ENCODE peak calls at places on chromosomes 1 and 21, in eight cellular contexts. M is thoracic aorta, V is fibroblast of lung, D is psoas muscle, Z is PC-9, G is H1, B is AG04450, U is ascending aorta. K is an unnamed sample.

GRCh38 chr1:160738266-160738665 is 781 bp upstream of the SLAMF7 start:
- DNase-seq in M (no peak), V (no peak), D (no peak), Z (no peak), G (no peak), B (no peak), U (no peak), K (no peak)

GRCh38 chr1:230191079-230191478 is 124.0 kb downstream of the GALNT2 start:
- DNase-seq in M (peak; percentile 55), V (peak; percentile 87), D (peak; percentile 66), Z (no peak), G (no peak), B (no peak), U (peak; percentile 91), K (no peak)

GRCh38 chr1:214426420-214426812 is 125.0 kb downstream of the PTPN14 start:
- DNase-seq in M (no peak), V (no peak), D (no peak), Z (no peak), G (no peak), B (no peak), U (no peak), K (no peak)

GRCh38 chr1:64675718-64676345 is 69.0 kb upstream of the RAVER2 start:
- DNase-seq in M (no peak), V (peak; percentile 61), D (no peak), Z (no peak), G (no peak), B (no peak), U (no peak), K (peak; percentile 20)

GRCh38 chr1:115677172-115677542 is 35.4 kb downstream of the VANGL1 start:
- DNase-seq in M (no peak), V (no peak), D (no peak), Z (peak; percentile 69), G (no peak), B (no peak), U (no peak), K (no peak)

GRCh38 chr1:59233444-59233843 is 63.5 kb upstream of the FGGY start:
- DNase-seq in M (no peak), V (no peak), D (no peak), Z (no peak), G (no peak), B (no peak), U (no peak), K (no peak)

GRCh38 chr1:177921590-177921989 is 48.3 kb downstream of the SEC16B start:
- DNase-seq in M (no peak), V (no peak), D (no peak), Z (no peak), G (no peak), B (no peak), U (no peak), K (no peak)

GRCh38 chr1:25091671-25092070 is 140.6 kb downstream of the SYF2 start:
- DNase-seq in M (no peak), V (no peak), D (no peak), Z (no peak), G (no peak), B (no peak), U (no peak), K (no peak)

GRCh38 chr1:54683453-54683852 is 32.2 kb upstream of the TTC4 start:
- DNase-seq in M (no peak), V (no peak), D (no peak), Z (no peak), G (no peak), B (no peak), U (no peak), K (no peak)

GRCh38 chr1:27348861-27349783 is 7.3 kb downstream of the SYTL1 start:
- DNase-seq in M (no peak), V (no peak), D (no peak), Z (peak; percentile 50), G (peak; percentile 86), B (no peak), U (no peak), K (no peak)

GRCh38 chr1:118322369-118322768 is 137.3 kb upstream of the SPAG17 start:
- DNase-seq in M (no peak), V (no peak), D (no peak), Z (no peak), G (no peak), B (no peak), U (no peak), K (no peak)

GRCh38 chr1:198352975-198353695 is 187.3 kb downstream of the ATP6V1G3 start:
- DNase-seq in M (no peak), V (no peak), D (no peak), Z (no peak), G (no peak), B (no peak), U (no peak), K (no peak)

GRCh38 chr1:212514056-212514614 is 81.4 kb downstream of the NENF start:
- DNase-seq in M (peak; percentile 18), V (peak; percentile 29), D (peak; percentile 61), Z (peak; percentile 96), G (peak; percentile 70), B (no peak), U (peak; percentile 77), K (no peak)

GRCh38 chr1:151547119-151547899 is 7.2 kb downstream of the TUFT1 start:
- DNase-seq in M (no peak), V (peak; percentile 80), D (peak; percentile 65), Z (peak; percentile 99), G (peak; percentile 59), B (peak; percentile 88), U (peak; percentile 90), K (no peak)

GRCh38 chr21:41167348-41168342 is at the start of gene BACE2:
- DNase-seq in M (no peak), V (peak; percentile 75), D (peak; percentile 85), Z (peak; percentile 39), G (peak; percentile 84), B (peak; percentile 21), U (peak; percentile 91), K (no peak)

GRCh38 chr21:34202553-34203332 is 129.4 kb downstream of the MRPS6 start:
- DNase-seq in M (no peak), V (peak; percentile 25), D (peak; percentile 70), Z (no peak), G (peak; percentile 76), B (no peak), U (peak; percentile 73), K (no peak)

GRCh38 chr1:29124366-29125236 is 898 bp upstream of the TMEM200B start:
- DNase-seq in M (no peak), V (peak; percentile 78), D (peak; percentile 86), Z (no peak), G (peak; percentile 93), B (peak; percentile 37), U (peak; percentile 92), K (no peak)

GRCh38 chr1:34693081-34693480 is 61.8 kb upstream of the GJB5 start:
- DNase-seq in M (no peak), V (no peak), D (no peak), Z (no peak), G (peak; percentile 28), B (no peak), U (no peak), K (no peak)

GRCh38 chr1:34701326-34702129 is 53.3 kb upstream of the GJB5 start:
- DNase-seq in M (no peak), V (no peak), D (no peak), Z (no peak), G (no peak), B (no peak), U (no peak), K (no peak)

GRCh38 chr1:34694383-34694782 is 60.5 kb upstream of the GJB5 start:
- DNase-seq in M (no peak), V (no peak), D (no peak), Z (no peak), G (no peak), B (no peak), U (no peak), K (no peak)

GRCh38 chr1:34695580-34695979 is 59.3 kb upstream of the GJB5 start:
- DNase-seq in M (no peak), V (no peak), D (no peak), Z (no peak), G (no peak), B (no peak), U (peak; percentile 38), K (no peak)

DNA sequence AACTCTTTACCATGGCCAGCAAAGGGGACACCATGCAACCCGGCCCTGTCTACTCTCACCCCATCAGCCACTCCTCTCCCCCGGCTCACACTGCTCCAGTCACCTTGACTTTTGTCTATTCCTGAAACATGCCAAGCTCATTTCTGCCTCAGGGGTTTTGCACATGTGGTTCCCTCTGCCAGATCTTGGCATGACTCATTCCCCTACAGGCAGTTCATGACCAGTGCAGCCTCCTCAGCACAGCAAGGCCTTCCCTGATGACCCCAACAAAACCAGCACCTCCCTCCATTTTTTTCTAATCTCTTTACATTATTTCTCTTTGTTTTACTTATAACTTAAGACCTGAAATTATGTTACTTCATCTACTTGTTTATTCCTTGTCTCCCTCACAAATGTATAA is 58.6 kb upstream of the GJB5 start:
- DNase-seq in M (no peak), V (no peak), D (no peak), Z (no peak), G (no peak), B (no peak), U (no peak), K (no peak)
- TF ChIP-seq CTCF in M (no peak), V (no peak), D (no peak), Z (peak; percentile 20), G (peak; percentile 20), B (peak; percentile 7), U (no peak), K (no peak)

GRCh38 chr1:247043406-247043805 is 35.2 kb downstream of the ZNF670 start:
- DNase-seq in M (no peak), V (no peak), D (no peak), Z (no peak), G (no peak), B (no peak), U (no peak), K (no peak)
- H3K9me3 ChIP-seq in M (peaks cover 43% of the 10 kb centered on the region), V (no peaks in the 10 kb centered on the region), D (peaks cover 25% of the 10 kb centered on the region), Z (peaks cover 21% of the 10 kb centered on the region), G (peaks cover 75% of the 10 kb centered on the region), B (peaks cover 36% of the 10 kb centered on the region), U (peaks cover 99% of the 10 kb centered on the region), K (peaks cover 82% of the 10 kb centered on the region)

DNA sequence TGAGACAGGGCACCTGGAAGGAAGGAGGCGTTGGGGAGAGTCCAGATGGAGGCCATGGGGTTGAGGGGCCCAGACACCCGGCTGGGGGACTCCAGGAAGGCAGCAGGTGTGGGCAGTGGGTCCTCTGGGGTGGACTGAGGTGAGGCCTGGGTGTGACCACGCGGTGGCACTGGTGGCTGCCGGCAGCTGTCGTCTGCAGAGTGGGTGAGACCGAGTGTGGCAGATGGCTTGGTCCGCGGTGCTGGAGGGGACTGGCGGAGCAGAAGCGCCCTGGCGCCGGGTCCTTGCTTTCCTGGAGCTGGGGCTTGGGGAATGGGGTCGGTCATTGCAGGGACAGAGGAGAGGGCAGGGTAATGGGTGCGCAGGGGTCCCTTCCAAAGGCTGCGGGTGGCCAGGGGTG is 12.5 kb downstream of the AGRN start:
- DNase-seq in M (no peak), V (no peak), D (no peak), Z (no peak), G (no peak), B (no peak), U (no peak), K (no peak)
- TF ChIP-seq CTCF in M (no peak), V (no peak), D (peak; percentile 16), Z (no peak), G (no peak), B (no peak), U (no peak), K (no peak)

DNA sequence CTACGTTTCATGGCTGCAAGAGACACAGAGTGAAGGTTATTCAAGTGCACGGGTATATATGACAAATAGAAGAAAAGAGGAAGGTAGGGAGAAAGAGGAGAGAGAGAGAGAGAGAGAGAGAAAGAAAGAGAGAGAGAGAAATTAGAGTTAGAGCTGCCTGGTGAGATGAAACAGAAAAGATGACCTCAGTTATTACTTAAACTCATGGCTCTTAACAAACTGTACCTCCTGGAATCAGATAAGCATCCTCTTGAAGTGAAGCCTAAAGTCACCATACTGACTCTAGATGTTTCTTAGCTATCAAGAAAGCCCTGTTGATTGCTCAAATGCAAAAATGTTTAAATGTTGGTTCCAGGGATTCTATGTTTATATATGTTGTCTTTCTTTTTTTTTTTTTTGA is 597.7 kb upstream of the ZP4 start:
- DNase-seq in M (no peak), V (no peak), D (no peak), Z (no peak), G (no peak), B (no peak), U (no peak), K (no peak)
- H3K9me3 ChIP-seq in M (no peaks in the 10 kb centered on the region), V (no peaks in the 10 kb centered on the region), D (no peaks in the 10 kb centered on the region), Z (no peaks in the 10 kb centered on the region), G (no peaks in the 10 kb centered on the region), B (peaks cover 23% of the 10 kb centered on the region), U (no peaks in the 10 kb centered on the region), K (no peaks in the 10 kb centered on the region)

K was measured in Panc1.